ENCODE peak calls at places on chromosomes 3 and 15, in four cellular contexts. B is lung, G is anterior cingulate cortex, H is epithelial cell of esophagus. E is an unnamed sample.

GRCh38 chr15:93399121-93399520 is 310.1 kb upstream of the RGMA start:
- DNase-seq in H (no peak), B (no peak), G (no peak), E (no peak)

GRCh38 chr3:39103324-39103693 is 4.1 kb downstream of the GORASP1 start:
- DNase-seq in B (peak), G (no peak), H (no peak), E (no peak)

GRCh38 chr15:48355377-48355776 is 24.1 kb downstream of the DUT start:
- DNase-seq in H (peak), G (no peak), B (no peak), E (no peak)

GRCh38 chr3:46612324-46612723 is at the start of gene FAM240A:
- DNase-seq in H (no peak), B (no peak), G (no peak), E (no peak)

GRCh38 chr15:96171271-96171739 is 159.2 kb upstream of the NR2F2 start:
- DNase-seq in B (no peak), H (no peak), G (no peak), E (no peak)

GRCh38 chr3:24495334-24495994 is 814 bp upstream of the THRB start:
- DNase-seq in G (peak), H (peak), B (peak), E (peak)

GRCh38 chr15:85542895-85543331 is 162.5 kb downstream of the AKAP13 start:
- DNase-seq in B (no peak), G (no peak), H (peak), E (no peak)

GRCh38 chr15:92666780-92667179 is 11.2 kb upstream of the FAM174B start:
- DNase-seq in B (peak), G (no peak), H (no peak), E (no peak)

GRCh38 chr15:78726870-78727551 is 84.3 kb downstream of the ADAMTS7 start:
- DNase-seq in B (peak), H (peak), G (no peak), E (no peak)

GRCh38 chr3:54176106-54176505 is 53.8 kb downstream of the CACNA2D3 start:
- DNase-seq in H (no peak), B (no peak), G (no peak), E (no peak)

GRCh38 chr15:31128919-31129768 is 27.6 kb upstream of the TRPM1 start:
- DNase-seq in G (peak), B (peak), H (peak), E (peak)

GRCh38 chr3:64399205-64399800 is 174.0 kb upstream of the PRICKLE2 start:
- DNase-seq in G (no peak), H (peak), B (no peak), E (no peak)

GRCh38 chr3:111579495-111579894 is 15.7 kb downstream of the ZBED2 start:
- DNase-seq in G (no peak), H (no peak), B (no peak), E (no peak)

GRCh38 chr15:65211157-65211982 is at the start of gene CILP:
- DNase-seq in G (no peak), B (no peak), H (peak), E (peak)

GRCh38 chr3:70526966-70527515 is 214.6 kb upstream of the MDFIC2 start:
- DNase-seq in H (no peak), G (no peak), B (no peak), E (no peak)

GRCh38 chr3:126512916-126513650 is 4.5 kb downstream of the UROC1 start:
- DNase-seq in H (no peak), G (no peak), B (no peak), E (peak)

GRCh38 chr15:70246623-70247200 is 149.0 kb upstream of the TLE3 start:
- DNase-seq in B (no peak), H (no peak), G (no peak), E (peak)

GRCh38 chr15:74656935-74657535 is 38.8 kb downstream of the EDC3 start:
- DNase-seq in H (no peak), G (no peak), B (no peak), E (no peak)

GRCh38 chr15:48479751-48480150 is 148.5 kb downstream of the DUT start:
- DNase-seq in B (no peak), G (no peak), H (no peak), E (no peak)

GRCh38 chr3:172844428-172844827 is 93.9 kb downstream of the ECT2 start:
- DNase-seq in H (no peak), B (no peak), G (no peak), E (no peak)

GRCh38 chr15:42226648-42227047 is 18.5 kb upstream of the VPS39 start:
- DNase-seq in H (no peak), B (no peak), G (no peak), E (no peak)

GRCh38 chr3:179653777-179654117 is 907 bp downstream of the USP13 start:
- DNase-seq in G (no peak), B (no peak), H (no peak), E (no peak)

GRCh38 chr15:34241376-34242350 is 16.8 kb downstream of the EMC4 start:
- DNase-seq in G (no peak), H (peak), B (no peak), E (no peak)

E was measured in posterior vena cava.